ENCODE peak calls at places on chromosomes 11 and 22, in eight cellular contexts. W is H54; P is G401; F is foreskin melanocyte; G is EH; K is stimulated activated CD8-positive, alpha-beta memory T cell treated with anti-CD3 and anti-CD28 coated beads, Interleukin-4, amount 100 ng/mL, for 1 hour; A is brain microvascular endothelial cell; U is lung microvascular endothelial cell. B is an unnamed sample.

GRCh38 chr11:132728026-132728425 is 804.3 kb downstream of the OPCML start:
- DNase-seq in A (no peak), U (no peak), G (no peak), W (no peak), K (no peak), P (no peak), F (no peak), B (no peak)

GRCh38 chr22:22935546-22936157 is 48.0 kb downstream of the IGLL5 start:
- DNase-seq in K (no peak), A (no peak), W (no peak), U (no peak), F (no peak), G (no peak), P (no peak), B (no peak)

GRCh38 chr11:12599408-12600143 is 74.6 kb upstream of the TEAD1 start:
- DNase-seq in P (peak), K (no peak), G (no peak), F (no peak), W (no peak), U (peak), A (no peak), B (peak)

GRCh38 chr11:106218096-106218495 is 140.6 kb downstream of the AASDHPPT start:
- DNase-seq in G (no peak), K (no peak), W (no peak), P (no peak), F (no peak), A (no peak), U (no peak), B (no peak)

GRCh38 chr11:127653071-127653470 is 652.5 kb upstream of the KIRREL3 start:
- DNase-seq in P (no peak), W (no peak), U (no peak), A (no peak), F (no peak), K (no peak), G (no peak), B (no peak)

GRCh38 chr11:63022422-63022821 is 6.8 kb upstream of the SLC22A8 start:
- DNase-seq in K (no peak), G (no peak), P (no peak), F (no peak), U (no peak), W (no peak), A (no peak), B (no peak)

GRCh38 chr11:42631223-42631843 is 680.5 kb upstream of the API5 start:
- DNase-seq in A (peak), W (peak), G (peak), P (peak), K (no peak), U (no peak), F (peak), B (peak)

GRCh38 chr22:46175631-46176030 is 25.3 kb downstream of the PPARA start:
- DNase-seq in F (no peak), K (no peak), U (no peak), G (peak), W (peak), P (no peak), A (no peak), B (no peak)

GRCh38 chr22:48475661-48476345 is 1351.9 kb downstream of the BRD1 start:
- DNase-seq in G (no peak), A (no peak), P (no peak), W (no peak), U (no peak), F (no peak), K (no peak), B (no peak)

B was measured in NCI-H748 treated with DMSO at 0.1 percent for 48 hours.